ENCODE peak calls at places on chromosomes 12 and 14, in six cellular contexts. R is M059J; T is progenitor cell of endocrine pancreas; B is nephron progenitor cell; A is T follicular helper cell; U is stimulated activated CD4-positive, alpha-beta T cell treated with anti-CD3 and anti-CD28 coated beads, Interleukin-15, amount 100 ng/mL, for 24 hours. Z is an unnamed sample.

GRCh38 chr12:10175849-10176641 is 2.8 kb upstream of the TMEM52B start:
- DNase-seq in R (no peak), T (no peak), B (no peak), A (no peak), U (no peak), Z (no peak)

GRCh38 chr14:103019827-103020226 is 37.5 kb downstream of the CDC42BPB start:
- DNase-seq in R (no peak), T (no peak), B (no peak), A (no peak), U (no peak), Z (no peak)

GRCh38 chr12:10363922-10364838 is 25.7 kb downstream of the KLRK1 start:
- DNase-seq in R (peak), T (no peak), B (no peak), A (no peak), U (peak), Z (peak)

GRCh38 chr12:22935090-22935489 is 310.1 kb downstream of the ETNK1 start:
- DNase-seq in R (peak), T (no peak), B (no peak), A (no peak), U (no peak), Z (no peak)

GRCh38 chr14:93375673-93376156 is 28.7 kb downstream of the COX8C start:
- DNase-seq in R (no peak), T (no peak), B (no peak), A (no peak), U (no peak), Z (no peak)

GRCh38 chr12:131693149-131693548 is 17.7 kb upstream of the SFSWAP start:
- DNase-seq in R (no peak), T (no peak), B (no peak), A (no peak), U (no peak), Z (no peak)

GRCh38 chr12:102481705-102482104 is 1.3 kb upstream of the IGF1 start:
- DNase-seq in R (no peak), T (no peak), B (no peak), A (no peak), U (no peak), Z (no peak)

GRCh38 chr12:54980341-54980740 is 4.2 kb downstream of the TESPA1 start:
- DNase-seq in R (no peak), T (no peak), B (no peak), A (peak), U (peak), Z (no peak)

GRCh38 chr14:69580009-69580577 is 5.4 kb upstream of the CCDC177 start:
- DNase-seq in R (peak), T (peak), B (peak), A (no peak), U (peak), Z (peak)

GRCh38 chr12:92551853-92552397 is 150.9 kb upstream of the PLEKHG7 start:
- DNase-seq in R (peak), T (no peak), B (no peak), A (no peak), U (peak), Z (peak)

GRCh38 chr12:118633071-118633470 is 256.7 kb downstream of the SUDS3 start:
- DNase-seq in R (no peak), T (no peak), B (peak), A (no peak), U (no peak), Z (peak)

GRCh38 chr14:29735459-29735858 is 192.2 kb downstream of the PRKD1 start:
- DNase-seq in R (no peak), T (no peak), B (no peak), A (no peak), U (no peak), Z (no peak)

GRCh38 chr12:114835031-114835430 is 151.1 kb upstream of the TBX3 start:
- DNase-seq in R (peak), T (no peak), B (no peak), A (no peak), U (no peak), Z (no peak)

GRCh38 chr14:90235179-90235976 is 21.0 kb upstream of the PSMC1 start:
- DNase-seq in R (peak), T (peak), B (peak), A (peak), U (peak), Z (peak)

GRCh38 chr12:46342562-46343033 is 30.0 kb downstream of the SLC38A2 start:
- DNase-seq in R (peak), T (no peak), B (peak), A (peak), U (no peak), Z (no peak)

GRCh38 chr12:70448371-70448770 is 82.3 kb downstream of the KCNMB4 start:
- DNase-seq in R (peak), T (no peak), B (no peak), A (no peak), U (no peak), Z (peak)

GRCh38 chr14:93219103-93219726 is 12.2 kb downstream of the UBR7 start:
- DNase-seq in R (peak), T (no peak), B (peak), A (peak), U (peak), Z (peak)

GRCh38 chr12:99916555-99916954 is 68.2 kb downstream of the ANKS1B start:
- DNase-seq in R (peak), T (no peak), B (no peak), A (no peak), U (no peak), Z (peak)

GRCh38 chr14:54902143-54902520 is 494 bp downstream of the GCH1 start:
- DNase-seq in R (peak), T (peak), B (peak), A (peak), U (peak), Z (peak)